ENCODE peak calls at places on chromosomes 3 and 15, in six cellular contexts. Q is hepatocyte; M is naive thymus-derived CD4-positive, alpha-beta T cell; V is psoas muscle; N is heart left ventricle; X is caudate nucleus. B is an unnamed sample.

GRCh38 chr3:9036327-9037112 is 73.2 kb upstream of the RAD18 start:
- DNase-seq in Q (peak; percentile 33), M (no peak), V (peak; percentile 81), N (peak; percentile 46), X (no peak), B (no peak)

GRCh38 chr3:127092776-127093175 is 100.2 kb upstream of the PRR23E start:
- DNase-seq in N (no peak), V (no peak), X (no peak), Q (no peak), M (no peak), B (no peak)

GRCh38 chr15:58524247-58524646 is 92.5 kb downstream of the LIPC start:
- DNase-seq in X (no peak), M (no peak), N (no peak), V (no peak), Q (no peak), B (no peak)

GRCh38 chr15:57196865-57197264 is 179.4 kb upstream of the CGNL1 start:
- DNase-seq in N (no peak), V (no peak), Q (no peak), M (no peak), X (no peak), B (no peak)

GRCh38 chr15:90679959-90680358 is 37.2 kb upstream of the BLM start:
- DNase-seq in M (no peak), X (no peak), N (no peak), Q (no peak), V (peak; percentile 50), B (no peak)

GRCh38 chr15:49675051-49675450 is 54.2 kb downstream of the DTWD1 start:
- DNase-seq in N (no peak), Q (no peak), M (no peak), V (no peak), X (no peak), B (no peak)

GRCh38 chr15:101185770-101186169 is 66.1 kb downstream of the CHSY1 start:
- DNase-seq in X (no peak), M (no peak), N (no peak), Q (no peak), V (no peak), B (no peak)

GRCh38 chr15:77295446-77295845 is 124.5 kb downstream of the PEAK1 start:
- DNase-seq in X (no peak), N (no peak), M (no peak), V (no peak), Q (no peak), B (no peak)

GRCh38 chr3:87167634-87168456 is 59.3 kb upstream of the CHMP2B start:
- DNase-seq in X (no peak), M (no peak), N (no peak), V (no peak), Q (peak; percentile 66), B (peak; percentile 44)

GRCh38 chr3:80770106-80771079 is 991.1 kb downstream of the GBE1 start:
- DNase-seq in V (no peak), N (no peak), M (peak; percentile 10), Q (no peak), X (no peak), B (no peak)

GRCh38 chr3:45635475-45636256 is 41.1 kb downstream of the LIMD1 start:
- DNase-seq in V (no peak), Q (peak; percentile 52), X (no peak), N (no peak), M (no peak), B (no peak)

GRCh38 chr3:196159952-196160804 is 51.0 kb downstream of the ZDHHC19 start:
- DNase-seq in N (peak; percentile 31), V (no peak), Q (peak; percentile 48), M (peak; percentile 14), X (no peak), B (no peak)

GRCh38 chr3:5264093-5264610 is 76.6 kb downstream of the EDEM1 start:
- DNase-seq in Q (no peak), X (no peak), M (no peak), N (no peak), V (no peak), B (no peak)

GRCh38 chr3:43162573-43163084 is 56.8 kb upstream of the POMGNT2 start:
- DNase-seq in M (peak; percentile 69), N (no peak), X (no peak), V (no peak), Q (no peak), B (peak; percentile 67)

GRCh38 chr3:41102053-41102556 is 97.2 kb upstream of the CTNNB1 start:
- DNase-seq in Q (peak; percentile 79), X (no peak), N (no peak), M (no peak), V (no peak), B (no peak)

GRCh38 chr15:75616766-75617165 is 8.8 kb downstream of the SNUPN start:
- DNase-seq in N (no peak), M (no peak), Q (no peak), X (no peak), V (no peak), B (no peak)

GRCh38 chr15:84741151-84741550 is 7.2 kb upstream of the ZNF592 start:
- DNase-seq in V (no peak), N (no peak), X (no peak), M (no peak), Q (peak; percentile 56), B (no peak)

GRCh38 chr3:63538912-63539311 is 113.6 kb upstream of the SNTN start:
- DNase-seq in Q (no peak), M (no peak), V (no peak), N (no peak), X (no peak), B (no peak)

GRCh38 chr15:98954411-98954810 is 53.2 kb downstream of the PGPEP1L start:
- DNase-seq in Q (no peak), V (peak; percentile 72), N (peak; percentile 85), X (peak; percentile 28), M (no peak), B (no peak)

GRCh38 chr15:67824157-67824899 is 981 bp upstream of the SKOR1 start:
- DNase-seq in N (no peak), X (no peak), M (no peak), Q (no peak), V (no peak), B (no peak)

GRCh38 chr15:74790080-74790916 is 8.4 kb downstream of the CSK start:
- DNase-seq in N (peak; percentile 87), M (no peak), Q (peak; percentile 49), X (peak; percentile 63), V (peak; percentile 74), B (no peak)

GRCh38 chr3:69309810-69310209 is 76.1 kb downstream of the FRMD4B start:
- DNase-seq in X (no peak), V (no peak), Q (peak; percentile 58), M (no peak), N (no peak), B (no peak)

GRCh38 chr15:90530250-90531051 is 728 bp downstream of the CRTC3 start:
- DNase-seq in M (peak; percentile 39), V (peak; percentile 57), X (peak; percentile 30), N (peak; percentile 57), Q (peak; percentile 68), B (peak; percentile 15)

GRCh38 chr3:170222647-170223541 is 670 bp downstream of the PRKCI start:
- DNase-seq in Q (peak; percentile 63), X (peak; percentile 34), V (no peak), M (peak; percentile 48), N (no peak), B (peak; percentile 60)

GRCh38 chr3:9351709-9352126 is 11.1 kb upstream of the THUMPD3 start:
- DNase-seq in Q (peak; percentile 43), X (no peak), V (no peak), N (no peak), M (no peak), B (no peak)

GRCh38 chr3:117035785-117036184 is 326.2 kb downstream of the TUSC7 start:
- DNase-seq in N (no peak), M (no peak), V (peak; percentile 16), Q (peak; percentile 20), X (no peak), B (no peak)

GRCh38 chr3:48693826-48694225 is 8.1 kb upstream of the NCKIPSD start:
- DNase-seq in Q (no peak), X (no peak), N (no peak), M (no peak), V (no peak), B (no peak)
- H3K27ac ChIP-seq in Q (peak overlapping the region; percentile 73), X (peak overlapping the region; percentile 97), N (peak overlapping the region; percentile 81), M (no peak overlapping the region), V (no peak overlapping the region), B (no peak overlapping the region)

DNA sequence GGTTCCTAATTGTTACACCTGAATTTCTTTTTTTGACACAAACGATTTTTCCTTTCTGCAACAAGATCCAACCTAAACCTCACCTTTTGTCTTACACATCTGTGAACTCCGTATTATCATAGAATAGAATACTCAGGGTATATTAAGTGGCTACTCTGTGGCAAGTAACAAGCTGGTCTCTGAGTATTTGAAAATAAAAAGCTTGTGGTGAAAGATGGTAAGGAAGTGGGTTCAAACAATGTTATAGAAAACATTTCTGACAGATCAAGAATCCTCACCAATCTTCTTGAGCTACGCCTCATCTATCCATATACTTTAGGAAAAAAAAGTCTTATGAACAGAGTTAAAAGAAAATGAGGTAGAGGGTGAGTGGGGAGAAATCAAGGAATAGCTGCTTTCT is 3.5 kb upstream of the ANKRD28 start:
- DNase-seq in N (no peak), X (no peak), M (no peak), Q (no peak), V (no peak), B (no peak)
- H3K27ac ChIP-seq in N (no peak overlapping the region), X (no peak overlapping the region), M (no peak overlapping the region), Q (no peak overlapping the region), V (peak overlapping the region; percentile 44), B (no peak overlapping the region)

DNA sequence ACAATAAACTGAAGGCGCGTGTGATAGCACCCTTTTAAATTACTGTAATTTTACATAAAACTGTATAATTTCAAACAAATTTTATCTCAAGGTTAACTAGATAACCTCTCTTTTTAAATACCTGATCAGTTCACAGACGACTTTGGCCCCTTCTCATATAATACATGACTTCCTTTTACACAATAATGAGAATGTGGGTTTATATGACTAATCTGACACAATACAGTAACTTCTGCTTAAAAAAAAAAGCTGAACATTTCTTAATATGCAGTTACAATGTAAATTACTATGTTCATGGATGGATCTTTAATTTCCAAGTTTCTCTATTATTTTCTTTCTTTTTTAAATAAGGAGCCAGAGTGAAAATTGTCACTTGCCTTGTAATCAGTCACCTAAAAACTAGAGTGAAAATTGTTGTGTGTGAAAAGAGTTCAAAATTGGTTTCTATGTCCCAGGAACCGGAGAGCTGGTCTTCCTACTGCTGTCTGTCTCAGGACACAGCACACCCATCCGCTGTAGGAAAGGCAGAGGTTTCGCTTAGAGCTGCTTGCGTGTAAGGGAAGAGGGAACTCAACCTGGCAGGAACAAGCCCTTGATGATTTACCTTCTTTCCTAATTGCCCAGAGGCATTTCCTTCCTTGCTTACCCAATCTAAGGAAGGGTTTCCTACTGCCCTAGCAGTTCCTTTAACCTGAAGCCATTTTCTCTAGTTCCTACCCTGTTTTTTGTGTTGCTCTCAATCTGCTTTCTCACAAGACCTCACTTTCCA is 33.3 kb downstream of the PLD1 start:
- DNase-seq in V (no peak), N (no peak), X (no peak), M (no peak), Q (no peak), B (no peak)
- H3K27ac ChIP-seq in V (no peak overlapping the region), N (no peak overlapping the region), X (peak overlapping the region; percentile 87), M (no peak overlapping the region), Q (no peak overlapping the region), B (no peak overlapping the region)

GRCh38 chr3:121918779-121919483 is 24.7 kb downstream of the SLC15A2 start:
- DNase-seq in X (no peak), V (no peak), Q (no peak), M (no peak), N (no peak), B (no peak)

GRCh38 chr3:121916189-121916588 is 22.0 kb downstream of the SLC15A2 start:
- DNase-seq in V (no peak), Q (no peak), M (no peak), N (no peak), X (no peak), B (no peak)

GRCh38 chr3:121914081-121914998 is 20.1 kb downstream of the SLC15A2 start:
- DNase-seq in V (no peak), M (no peak), Q (no peak), N (no peak), X (no peak), B (no peak)

GRCh38 chr3:121913305-121913704 is 19.1 kb downstream of the SLC15A2 start:
- DNase-seq in X (no peak), N (no peak), M (no peak), Q (no peak), V (no peak), B (no peak)
- H3K27ac ChIP-seq in X (no peak overlapping the region), N (no peak overlapping the region), M (no peak overlapping the region), Q (no peak overlapping the region), V (no peak overlapping the region), B (no peak overlapping the region)